ENCODE peak calls at places on chromosome 9, in four cellular contexts. X is thoracic aorta, C is adrenal gland, A is thyroid gland. N is an unnamed sample.

GRCh38 chr9:3879731-3880493 is 354.1 kb upstream of the RFX3 start:
- DNase-seq in X (no peak), C (no peak), A (peak), N (peak)

GRCh38 chr9:77751341-77752091 is 103.4 kb upstream of the GNA14 start:
- DNase-seq in X (no peak), C (peak), A (no peak), N (no peak)

GRCh38 chr9:38226491-38226951 is 157.5 kb upstream of the SHB start:
- DNase-seq in X (no peak), C (no peak), A (peak), N (no peak)

GRCh38 chr9:76927540-76928240 is 21.8 kb upstream of the PRUNE2 start:
- DNase-seq in X (no peak), C (no peak), A (no peak), N (no peak)

GRCh38 chr9:78592866-78593265 is 295.9 kb downstream of the PSAT1 start:
- DNase-seq in X (no peak), C (no peak), A (no peak), N (no peak)

GRCh38 chr9:4855861-4856260 is 63.1 kb downstream of the RCL1 start:
- DNase-seq in X (no peak), C (no peak), A (peak), N (no peak)

GRCh38 chr9:113657765-113658564 is 194.4 kb downstream of the RGS3 start:
- DNase-seq in X (no peak), C (peak), A (peak), N (peak)

GRCh38 chr9:100104314-100104713 is 5.3 kb downstream of the INVS start:
- DNase-seq in X (no peak), C (no peak), A (no peak), N (no peak)

GRCh38 chr9:3884736-3885135 is 358.9 kb upstream of the RFX3 start:
- DNase-seq in X (no peak), C (no peak), A (no peak), N (no peak)

GRCh38 chr9:131747352-131747751 is 7.5 kb upstream of the RAPGEF1 start:
- DNase-seq in X (no peak), C (no peak), A (no peak), N (no peak)

GRCh38 chr9:93598647-93599241 is 22.4 kb downstream of the PHF2 start:
- DNase-seq in X (no peak), C (no peak), A (no peak), N (no peak)

GRCh38 chr9:84874583-84874982 is 205.1 kb downstream of the NTRK2 start:
- DNase-seq in X (no peak), C (no peak), A (no peak), N (no peak)

GRCh38 chr9:14326264-14326826 is 12.4 kb upstream of the NFIB start:
- DNase-seq in X (no peak), C (no peak), A (no peak), N (peak)

GRCh38 chr9:120708526-120709224 is 5.6 kb downstream of the MEGF9 start:
- DNase-seq in X (no peak), C (peak), A (no peak), N (no peak)

GRCh38 chr9:37082214-37082765 is 38.1 kb upstream of the ZCCHC7 start:
- DNase-seq in X (no peak), C (no peak), A (no peak), N (no peak)

GRCh38 chr9:127897194-127897692 is 2.2 kb downstream of the ST6GALNAC6 start:
- DNase-seq in X (no peak), C (peak), A (peak), N (peak)

GRCh38 chr9:5698810-5699556 is 70.1 kb downstream of the RIC1 start:
- DNase-seq in X (no peak), C (no peak), A (no peak), N (no peak)

GRCh38 chr9:130925050-130925678 is 13.9 kb downstream of the FIBCD1 start:
- DNase-seq in X (no peak), C (no peak), A (no peak), N (no peak)

GRCh38 chr9:37963936-37964739 is 60.2 kb upstream of the SLC25A51 start:
- DNase-seq in X (peak), C (peak), A (no peak), N (no peak)

GRCh38 chr9:116303270-116303904 is 149.8 kb downstream of the PAPPA start:
- DNase-seq in X (no peak), C (no peak), A (no peak), N (no peak)

DNA sequence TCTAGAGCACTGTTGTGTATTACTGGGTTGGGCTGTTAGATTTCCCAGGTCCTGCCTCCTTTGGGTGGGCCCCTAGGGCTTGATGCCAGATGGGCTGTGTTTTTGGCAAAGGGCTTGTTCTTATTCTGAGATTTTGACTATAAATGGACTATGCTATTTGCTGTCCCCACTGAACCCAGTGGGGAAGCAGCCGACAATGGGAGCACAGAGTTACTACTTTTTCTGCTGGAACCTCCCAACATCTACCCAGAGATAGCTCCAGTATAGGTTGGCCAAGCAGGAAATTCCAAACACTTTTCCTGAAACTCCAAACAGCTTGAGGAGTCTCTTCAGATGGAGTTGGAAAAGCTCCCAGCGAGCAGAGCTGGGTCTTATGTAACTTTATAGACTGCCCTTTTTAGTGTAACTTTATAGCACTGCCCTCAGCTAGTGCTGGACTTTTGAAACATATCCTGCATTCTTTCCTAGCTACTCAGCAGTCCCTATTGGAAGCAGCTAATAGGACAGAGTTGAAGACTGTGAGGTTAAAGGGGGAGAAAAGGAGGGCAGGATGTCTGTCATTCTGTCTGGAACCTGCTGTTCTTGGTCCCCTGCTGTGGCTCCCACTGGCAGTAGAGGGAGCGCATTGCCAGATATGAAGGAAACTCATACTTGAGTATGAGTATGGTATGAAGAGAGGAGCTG is 21.0 kb downstream of the RUSC2 start:
- DNase-seq in X (peak), C (peak), A (peak), N (peak)
- TF ChIP-seq CTCF in X (peak), C (peak), A (no peak), N (no peak)

DNA sequence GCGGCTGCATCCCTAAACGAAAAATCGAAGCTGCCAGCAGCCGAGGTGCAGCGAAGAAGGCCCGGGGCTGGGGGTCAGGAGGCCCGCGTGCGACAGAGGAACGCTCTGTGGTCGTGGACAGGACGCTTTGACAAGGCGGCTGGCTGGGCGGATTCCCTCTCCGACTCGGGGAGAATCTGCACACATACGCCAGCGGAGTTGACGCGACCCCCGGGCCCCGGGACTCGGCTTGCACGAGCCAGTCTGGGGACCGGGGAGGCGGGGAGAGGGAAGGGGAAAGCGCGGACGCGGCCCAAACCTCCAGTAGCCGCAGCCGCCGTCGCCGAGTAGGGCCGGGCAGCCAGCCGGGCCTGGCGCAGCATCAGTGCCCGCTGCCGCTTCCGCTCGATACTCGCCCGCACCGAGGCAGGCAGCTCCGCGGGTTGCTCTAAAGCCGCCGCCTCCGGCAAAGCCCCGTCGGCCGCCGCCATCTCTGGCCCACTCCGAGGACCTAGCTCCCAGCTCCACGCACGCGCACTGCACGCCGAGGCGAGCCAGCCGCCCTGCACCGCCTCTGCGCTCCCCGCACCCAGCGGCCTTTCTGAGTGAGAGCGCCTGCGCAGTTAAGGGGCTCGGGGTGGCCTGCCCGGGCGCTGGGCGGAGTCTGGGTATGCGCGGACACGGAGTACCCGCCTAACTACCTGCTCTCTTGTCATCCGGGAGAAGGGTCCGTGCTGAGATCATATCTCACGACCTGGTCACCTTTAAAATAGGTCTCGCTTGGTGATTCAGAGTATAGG is at the start of gene XPA:
- DNase-seq in X (peak), C (peak), A (peak), N (peak)
- H3K4me3 ChIP-seq in X (peak), C (peak), A (peak), N (peak)

DNA sequence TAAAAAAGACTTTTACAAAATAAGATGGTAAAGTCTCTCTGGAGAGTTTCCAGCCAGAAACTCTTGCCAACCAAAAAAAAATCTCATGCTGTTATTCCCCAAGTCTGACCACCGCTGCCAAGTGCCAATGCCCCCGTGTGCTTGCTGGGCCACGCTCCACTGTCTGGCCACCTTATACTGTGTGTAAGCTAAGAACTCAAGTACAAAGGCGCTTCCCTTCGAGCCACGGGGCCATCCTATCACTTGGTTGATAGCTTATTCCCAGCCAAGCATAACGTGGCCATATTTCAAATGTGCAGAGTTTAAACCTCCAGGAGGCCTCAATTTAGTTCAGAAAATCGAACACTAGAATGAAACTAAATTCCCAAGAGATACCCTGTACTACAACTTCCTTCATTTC is 36.0 kb downstream of the ROR2 start:
- DNase-seq in X (no peak), C (no peak), A (no peak), N (no peak)
- TF ChIP-seq CTCF in X (no peak), C (no peak), A (no peak), N (no peak)

DNA sequence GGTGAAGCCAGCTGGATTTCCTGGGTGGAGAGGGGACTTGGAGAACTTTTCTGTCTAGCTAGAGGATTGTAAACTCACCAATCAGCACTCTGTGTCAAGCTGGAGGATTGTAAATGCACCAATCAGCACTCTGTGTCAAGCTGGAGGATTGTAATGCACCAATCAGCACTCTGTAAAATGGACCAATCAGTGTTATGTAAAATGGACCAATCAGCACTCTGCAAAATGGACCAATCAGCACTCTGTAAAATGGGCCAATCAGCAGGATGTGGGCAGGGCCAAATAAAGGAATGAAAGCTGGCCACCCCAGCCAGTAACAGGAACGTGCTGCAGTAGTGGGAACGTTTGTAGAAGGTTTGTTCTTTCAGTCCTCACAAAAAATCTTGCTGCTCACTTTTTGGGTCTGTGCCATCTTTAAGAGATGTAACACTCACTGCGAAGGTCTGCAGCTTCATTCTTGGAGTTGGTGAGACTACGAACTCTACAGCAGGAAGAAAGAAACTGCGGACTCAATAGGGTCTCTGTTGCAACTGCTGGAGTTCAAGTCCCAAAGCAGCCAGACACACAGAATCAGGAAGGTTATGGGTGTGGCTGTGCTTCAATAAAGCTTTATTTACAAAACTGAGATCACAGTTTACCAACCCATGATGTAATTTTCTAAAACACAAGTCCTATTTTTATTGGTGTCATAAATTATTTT is 145.7 kb upstream of the ERCC6L2 start:
- DNase-seq in X (no peak), C (no peak), A (no peak), N (no peak)
- H3K4me3 ChIP-seq in X (no peak), C (no peak), A (no peak), N (no peak)

GRCh38 chr9:137189297-137190295 is 1.1 kb downstream of the SSNA1 start:
- DNase-seq in X (no peak), C (no peak), A (no peak), N (no peak)

GRCh38 chr9:137191691-137192447 is 3.4 kb downstream of the SSNA1 start:
- DNase-seq in X (no peak), C (no peak), A (no peak), N (no peak)

GRCh38 chr9:137191245-137191644 is 2.8 kb downstream of the SSNA1 start:
- DNase-seq in X (no peak), C (no peak), A (no peak), N (no peak)

GRCh38 chr9:137188490-137189296 is at the start of the genes ANAPC2 and SSNA1:
- DNase-seq in X (peak), C (peak), A (peak), N (peak)

DNA sequence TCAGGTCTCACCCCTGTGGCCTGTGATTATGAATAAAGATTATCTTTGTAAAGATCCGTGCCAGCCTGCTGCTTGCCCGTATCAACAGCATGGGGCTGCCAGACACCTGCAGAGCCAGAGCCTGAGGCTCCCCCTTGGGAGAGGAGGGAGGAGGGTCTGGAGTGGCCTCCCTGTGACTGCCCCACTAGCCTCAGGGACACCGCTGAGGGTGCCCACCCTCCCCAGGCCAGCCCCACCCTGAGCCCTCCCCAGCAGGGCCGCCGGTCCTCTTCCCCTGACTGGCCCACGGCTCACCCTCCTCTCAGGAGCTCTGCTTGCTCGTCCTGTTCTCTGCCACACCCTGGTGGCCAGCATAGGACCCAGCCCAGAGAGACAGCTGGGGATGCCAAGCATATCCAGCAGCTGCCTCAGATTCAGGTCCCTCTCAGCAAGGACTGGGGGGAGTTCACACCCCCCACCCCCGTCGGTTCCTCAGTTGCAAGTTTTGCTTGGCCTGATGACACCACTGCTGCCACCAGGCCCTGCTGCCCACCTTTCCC is 1.9 kb downstream of the SSNA1 start:
- DNase-seq in X (no peak), C (no peak), A (no peak), N (no peak)
- TF ChIP-seq CTCF in X (no peak), C (no peak), A (no peak), N (no peak)

DNA sequence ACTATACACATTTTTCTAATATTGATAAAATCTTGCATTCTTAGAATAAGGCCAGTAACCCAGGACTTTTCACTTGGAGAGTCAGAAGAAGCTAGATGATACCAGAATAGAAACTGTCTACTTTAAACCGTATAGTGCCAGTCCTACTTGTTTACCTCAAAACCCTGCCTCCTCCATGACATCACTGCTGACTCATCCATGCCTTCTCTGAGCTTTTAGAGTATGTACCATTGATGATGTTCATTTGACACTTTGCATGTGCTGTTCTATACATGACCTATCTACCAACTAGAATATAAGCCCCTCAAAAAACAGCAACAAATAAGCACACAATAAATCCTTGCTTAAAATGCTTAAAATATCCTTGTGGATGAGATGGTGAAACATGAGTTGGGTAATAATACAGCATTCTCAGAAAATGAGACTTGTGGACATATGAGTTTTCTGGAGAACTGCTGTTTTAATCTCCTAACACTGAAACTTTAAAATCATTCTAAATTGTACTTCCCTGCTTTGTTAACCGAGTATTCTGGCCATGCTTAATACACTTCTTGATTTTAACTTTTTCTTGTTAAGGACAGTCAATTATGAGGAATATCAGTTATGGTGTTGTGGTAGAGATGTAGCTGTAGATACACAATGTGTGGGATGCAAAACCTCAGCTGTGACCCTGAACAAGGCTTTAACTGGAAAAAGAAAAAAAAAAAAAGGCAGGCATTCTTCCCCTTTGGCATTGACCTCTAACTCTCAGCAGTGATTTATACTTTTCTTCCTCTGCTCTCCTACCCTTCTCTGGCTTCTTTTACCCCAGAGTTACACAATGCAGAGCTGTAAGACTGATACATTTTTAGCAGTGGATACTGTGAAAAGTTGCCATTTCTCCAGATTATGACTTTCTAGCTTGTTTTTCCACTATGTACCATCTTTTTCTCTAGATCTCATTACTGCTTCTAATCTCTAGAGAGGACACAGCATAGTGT is 2.3 kb downstream of the CTNNAL1 start:
- DNase-seq in X (no peak), C (peak), A (no peak), N (no peak)
- H3K4me3 ChIP-seq in X (peak), C (no peak), A (no peak), N (no peak)

DNA sequence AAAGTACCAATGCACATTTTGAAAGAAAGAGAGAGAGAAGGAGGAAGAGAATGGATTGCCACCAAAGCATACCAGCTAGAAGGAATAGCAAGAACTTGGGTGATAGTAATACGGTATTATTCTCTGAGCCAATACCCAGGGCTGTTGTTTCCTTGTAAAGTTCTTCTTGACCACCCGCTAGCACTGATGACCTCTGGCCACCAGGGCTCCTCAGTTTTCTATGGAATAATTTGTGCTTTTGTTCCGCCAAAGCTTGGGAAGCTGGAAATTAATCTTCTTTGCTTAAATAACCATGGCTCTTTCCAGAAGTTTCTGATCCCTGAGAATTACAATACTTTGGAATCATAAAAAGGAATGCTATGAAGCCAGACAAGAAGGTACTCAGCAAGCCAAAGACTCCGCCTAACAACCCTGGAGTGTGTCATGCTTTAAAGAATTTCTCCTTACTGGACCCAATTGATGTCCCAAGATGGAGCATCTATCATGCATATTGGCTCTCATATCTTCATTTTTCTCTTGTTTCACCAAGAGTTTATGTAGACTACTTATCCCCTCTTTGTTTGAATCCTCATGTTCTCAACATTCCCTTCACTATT is 29.8 kb downstream of the OR2K2 start:
- DNase-seq in X (no peak), C (no peak), A (no peak), N (no peak)
- TF ChIP-seq CTCF in X (no peak), C (no peak), A (no peak), N (no peak)

N was measured in gastrocnemius medialis.